ENCODE peak calls at places on chromosomes 12 and 14, in ten cellular contexts. F, J, U, I, L, V, X, C, P and D are unnamed samples.

GRCh38 chr14:100901391-100902183 is 1.9 kb downstream of the RTL1 start:
- DNase-seq in F (no peak), J (no peak), U (no peak), I (no peak), L (peak; percentile 29), V (no peak), X (peak; percentile 1), C (no peak), P (no peak), D (no peak)

GRCh38 chr12:22684526-22685118 is 59.7 kb downstream of the ETNK1 start:
- DNase-seq in F (peak; percentile 59), J (peak; percentile 59), U (no peak), I (no peak), L (no peak), V (peak; percentile 41), X (no peak), C (no peak), P (no peak), D (peak; percentile 65)

GRCh38 chr14:66174453-66174891 is 311.7 kb upstream of the CCDC196 start:
- DNase-seq in F (peak; percentile 15), J (no peak), U (no peak), I (no peak), L (no peak), V (no peak), X (no peak), C (no peak), P (no peak), D (no peak)

GRCh38 chr12:20181416-20181815 is 186.9 kb upstream of the PDE3A start:
- DNase-seq in F (no peak), J (no peak), U (no peak), I (no peak), L (no peak), V (no peak), X (no peak), C (no peak), P (no peak), D (no peak)

GRCh38 chr12:98228619-98229538 is 286.5 kb upstream of the TMPO start:
- DNase-seq in F (no peak), J (no peak), U (no peak), I (no peak), L (no peak), V (no peak), X (no peak), C (no peak), P (no peak), D (no peak)

GRCh38 chr12:27198036-27198435 is 46.0 kb upstream of the STK38L start:
- DNase-seq in F (no peak), J (peak; percentile 70), U (peak; percentile 48), I (no peak), L (no peak), V (peak; percentile 86), X (peak; percentile 7), C (no peak), P (no peak), D (no peak)

GRCh38 chr12:67751376-67751928 is 102.9 kb downstream of the DYRK2 start:
- DNase-seq in F (peak; percentile 15), J (peak; percentile 20), U (no peak), I (no peak), L (no peak), V (no peak), X (no peak), C (no peak), P (no peak), D (no peak)

GRCh38 chr14:65872536-65872935 is 460.0 kb downstream of the FUT8 start:
- DNase-seq in F (no peak), J (no peak), U (no peak), I (no peak), L (no peak), V (peak; percentile 23), X (no peak), C (no peak), P (no peak), D (no peak)

GRCh38 chr12:117111386-117112267 is 12.4 kb upstream of the TESC start:
- DNase-seq in F (no peak), J (no peak), U (no peak), I (no peak), L (no peak), V (no peak), X (peak; percentile 38), C (no peak), P (no peak), D (no peak)

GRCh38 chr12:87596636-87597035 is 432.6 kb downstream of the C12orf50 start:
- DNase-seq in F (no peak), J (no peak), U (no peak), I (no peak), L (no peak), V (peak; percentile 3), X (no peak), C (no peak), P (no peak), D (peak; percentile 47)

GRCh38 chr14:33061667-33062325 is 123.1 kb downstream of the NPAS3 start:
- DNase-seq in F (no peak), J (no peak), U (no peak), I (no peak), L (no peak), V (no peak), X (no peak), C (no peak), P (no peak), D (peak; percentile 6)

DNA sequence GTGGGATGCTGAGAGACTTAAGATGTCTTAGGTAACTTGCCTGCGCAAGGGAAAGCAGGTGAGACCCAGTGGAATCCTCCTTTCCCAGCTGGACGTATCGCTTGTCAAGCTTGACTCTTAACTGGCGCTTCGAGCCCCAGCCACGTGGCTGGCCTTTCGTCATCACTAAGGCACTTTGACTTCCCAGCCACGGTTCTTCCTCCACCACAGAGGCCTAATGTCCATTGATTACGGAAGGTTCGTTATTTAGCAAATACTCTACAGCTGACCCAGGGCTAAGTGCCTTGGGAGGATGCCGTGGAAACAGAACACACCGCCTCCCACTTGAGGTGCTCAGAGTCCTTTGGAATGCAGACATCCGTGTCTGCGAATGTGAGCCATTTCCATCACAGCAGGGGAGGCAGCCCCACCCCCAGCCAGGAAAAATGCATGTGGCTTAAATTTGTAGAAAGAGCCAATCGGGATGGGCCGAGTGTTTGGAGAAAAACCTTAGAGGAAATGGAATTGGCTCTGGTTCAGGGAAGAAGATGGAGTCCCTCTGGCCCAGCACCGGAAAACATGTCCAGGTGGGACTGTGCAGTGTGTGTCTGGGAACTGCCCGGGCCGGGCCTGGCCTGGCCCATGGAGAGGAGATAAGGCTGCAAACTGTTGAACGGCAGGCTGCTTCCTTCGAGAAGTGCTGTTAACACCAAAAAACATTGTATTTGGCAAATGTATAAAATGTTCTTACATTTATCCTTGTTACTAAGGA is 115.7 kb downstream of the PLXNC1 start:
- DNase-seq in F (no peak), J (no peak), U (no peak), I (peak; percentile 65), L (peak; percentile 82), V (peak; percentile 70), X (no peak), C (no peak), P (no peak), D (no peak)
- H3K4me3 ChIP-seq in F (no peak overlapping the region), J (no peak overlapping the region), U (no peak overlapping the region), I (no peak overlapping the region), L (no peak overlapping the region), V (no peak overlapping the region), X (no peak overlapping the region), C (no peak overlapping the region), P (no peak overlapping the region), D (no peak overlapping the region)

DNA sequence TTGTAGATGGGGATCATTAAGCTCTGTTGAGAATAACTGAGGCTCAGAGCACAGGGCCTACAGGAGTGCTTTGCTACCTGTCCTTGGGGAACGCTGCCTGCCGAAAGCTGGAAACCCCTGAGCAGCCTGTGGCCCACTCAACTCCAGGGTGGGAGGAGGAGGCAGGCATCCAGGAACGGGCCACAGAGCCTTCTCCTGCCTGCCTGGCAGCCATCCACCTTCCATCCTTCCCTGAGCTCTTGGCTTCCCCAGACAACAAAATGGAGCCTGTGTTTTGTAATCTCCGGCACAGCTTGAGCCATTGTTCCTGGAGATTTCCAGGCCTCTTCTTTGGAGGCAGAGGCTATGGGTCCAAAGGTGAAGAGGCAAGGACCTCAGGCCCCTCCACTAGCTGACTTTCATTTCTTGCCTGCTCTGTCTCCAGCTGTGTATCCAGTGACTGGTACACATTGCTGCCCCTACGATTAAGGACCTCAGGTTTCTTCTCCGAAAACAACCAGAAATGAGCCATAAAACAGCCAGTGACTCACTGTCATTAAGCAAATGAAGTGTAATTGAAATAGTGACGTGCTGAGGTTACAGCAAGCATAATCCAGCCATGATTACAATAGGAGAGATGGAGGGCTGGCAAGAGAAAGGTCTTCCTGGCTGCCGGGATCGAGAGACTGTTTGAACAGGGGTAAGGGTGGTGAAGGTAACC is 56.5 kb upstream of the KCNA5 start:
- DNase-seq in F (peak; percentile 51), J (no peak), U (no peak), I (no peak), L (no peak), V (peak; percentile 12), X (no peak), C (no peak), P (no peak), D (no peak)
- H3K27ac ChIP-seq in F (peak overlapping the region; percentile 81), J (no peak overlapping the region), U (no peak overlapping the region), I (no peak overlapping the region), L (no peak overlapping the region), V (no peak overlapping the region), X (no peak overlapping the region), C (no peak overlapping the region), P (no peak overlapping the region), D (no peak overlapping the region)

DNA sequence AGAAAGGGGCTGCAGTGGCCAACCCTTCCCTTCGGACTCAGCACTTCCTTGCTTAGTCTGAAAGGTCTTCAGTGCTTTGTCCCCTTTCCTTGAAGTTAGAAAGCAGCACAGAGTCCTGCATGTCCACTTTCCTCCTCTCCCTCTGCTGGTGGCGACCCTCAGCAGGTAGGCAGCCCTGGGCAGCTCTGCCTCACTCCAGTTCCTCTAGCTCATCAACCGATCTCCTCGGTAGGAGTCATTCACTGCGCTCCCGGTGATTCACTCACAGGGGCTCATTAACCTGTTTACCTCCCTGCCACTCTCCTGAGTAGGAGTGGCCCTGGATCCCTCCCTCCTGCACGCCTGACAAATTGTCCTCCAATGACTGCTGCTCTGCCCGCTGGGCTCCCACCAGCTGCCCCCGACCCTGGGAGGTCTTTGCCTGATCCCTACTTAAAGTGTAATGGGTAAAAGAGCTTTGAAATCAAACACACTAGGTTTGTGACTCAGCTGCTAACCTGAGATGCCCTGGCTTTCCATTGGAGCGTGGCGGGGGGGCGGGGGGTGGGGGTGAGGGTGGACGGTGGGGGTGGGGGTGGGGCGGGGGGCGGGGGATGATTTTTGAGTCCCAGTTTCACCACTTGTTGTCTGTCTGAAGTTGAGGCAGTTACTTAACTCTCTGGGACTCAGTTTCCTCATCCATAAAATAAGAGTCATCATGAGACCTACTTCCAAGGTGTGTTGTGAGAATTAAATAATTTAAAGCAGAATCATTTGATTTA is 4.2 kb downstream of the SCNN1A start:
- DNase-seq in F (peak; percentile 91), J (peak; percentile 72), U (peak; percentile 27), I (no peak), L (peak; percentile 72), V (peak; percentile 87), X (peak; percentile 82), C (peak; percentile 84), P (no peak), D (no peak)
- H3K4me3 ChIP-seq in F (no peak overlapping the region), J (no peak overlapping the region), U (no peak overlapping the region), I (no peak overlapping the region), L (no peak overlapping the region), V (no peak overlapping the region), X (no peak overlapping the region), C (peak overlapping the region; percentile 11), P (no peak overlapping the region), D (no peak overlapping the region)

DNA sequence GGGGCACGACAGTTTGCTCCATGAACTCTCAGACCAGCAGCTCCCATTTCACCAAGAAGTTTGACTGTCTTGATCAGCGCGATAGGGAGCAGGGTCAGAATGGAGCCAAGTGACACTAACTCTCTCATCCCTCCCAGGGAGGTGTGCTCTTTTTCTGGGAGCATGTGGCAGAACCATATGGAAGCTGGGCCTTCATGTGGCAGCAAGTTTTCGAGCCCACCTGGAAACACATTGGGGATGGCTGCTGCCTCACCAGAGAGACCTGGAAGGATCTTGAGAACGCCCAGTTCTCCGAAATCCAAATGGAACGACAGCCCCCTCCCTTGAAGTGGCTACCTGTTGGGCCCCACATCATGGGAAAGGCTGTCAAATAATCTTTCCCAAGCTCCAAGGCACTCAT is 24.0 kb downstream of the ITGA7 start:
- DNase-seq in F (no peak), J (no peak), U (no peak), I (no peak), L (no peak), V (no peak), X (no peak), C (no peak), P (no peak), D (no peak)
- H3K27ac ChIP-seq in F (no peak overlapping the region), J (no peak overlapping the region), U (peak overlapping the region; percentile 25), I (no peak overlapping the region), L (no peak overlapping the region), V (no peak overlapping the region), X (no peak overlapping the region), C (no peak overlapping the region), P (no peak overlapping the region), D (no peak overlapping the region)